ENCODE peak calls at places on chromosome 14, in nine cellular contexts. C is ascending aorta; B is hypothalamus; L is GM10248; J is T follicular helper cell; D is fibroblast of the aortic adventitia; K is right atrium auricular region; F is stimulated activated CD8-positive, alpha-beta memory T cell treated with anti-CD3 and anti-CD28 coated beads, Interleukin-7, amount 100 ng/mL, for 1 hour; R is activated B cell treated with CpG ODN at 0.5 μM for 24 hours. A is an unnamed sample.
A peak's percentile ranks its signal among the peaks of the same experiment; 100 is the strongest.

GRCh38 chr14:91406451-91406850 is 11.2 kb downstream of the CCDC88C start:
- DNase-seq in C (no peak), B (no peak), L (no peak), J (no peak), D (no peak), K (no peak), F (no peak), R (no peak), A (no peak)

GRCh38 chr14:104319489-104320241 is 181.3 kb downstream of the KIF26A start:
- DNase-seq in C (peak; percentile 49), B (no peak), L (no peak), J (no peak), D (no peak), K (no peak), F (no peak), R (no peak), A (no peak)

GRCh38 chr14:73437206-73437605 is 21.1 kb downstream of the NUMB start:
- DNase-seq in C (no peak), B (no peak), L (no peak), J (no peak), D (no peak), K (no peak), F (no peak), R (no peak), A (no peak)

GRCh38 chr14:79483472-79483871 is 727.8 kb downstream of the DIO2 start:
- DNase-seq in C (no peak), B (no peak), L (no peak), J (no peak), D (peak; percentile 7), K (no peak), F (no peak), R (no peak), A (no peak)

GRCh38 chr14:73576391-73576790 is 7.4 kb downstream of the ACOT2 start:
- DNase-seq in C (no peak), B (no peak), L (no peak), J (no peak), D (peak; percentile 19), K (no peak), F (no peak), R (no peak), A (no peak)

GRCh38 chr14:101187816-101188570 is 284.5 kb upstream of the RTL1 start:
- DNase-seq in C (peak; percentile 41), B (no peak), L (peak; percentile 14), J (no peak), D (no peak), K (peak; percentile 50), F (no peak), R (no peak), A (no peak)

GRCh38 chr14:102362084-102362483 is 606 bp downstream of the CINP start:
- DNase-seq in C (no peak), B (no peak), L (peak; percentile 64), J (no peak), D (peak; percentile 32), K (no peak), F (no peak), R (no peak), A (no peak)

GRCh38 chr14:104388631-104389325 is 190.8 kb upstream of the C14orf180 start:
- DNase-seq in C (peak; percentile 53), B (no peak), L (no peak), J (no peak), D (no peak), K (no peak), F (no peak), R (no peak), A (no peak)

GRCh38 chr14:58663494-58664111 is 25.8 kb downstream of the DACT1 start:
- DNase-seq in C (no peak), B (no peak), L (no peak), J (no peak), D (peak; percentile 80), K (no peak), F (no peak), R (no peak), A (no peak)

GRCh38 chr14:96648506-96649326 is 146.5 kb downstream of the PAPOLA start:
- DNase-seq in C (no peak), B (no peak), L (no peak), J (no peak), D (no peak), K (no peak), F (no peak), R (no peak), A (no peak)

GRCh38 chr14:54787263-54787662 is 115.4 kb downstream of the GCH1 start:
- DNase-seq in C (peak; percentile 42), B (no peak), L (no peak), J (no peak), D (no peak), K (no peak), F (no peak), R (no peak), A (no peak)

GRCh38 chr14:73426877-73427276 is 31.5 kb downstream of the NUMB start:
- DNase-seq in C (no peak), B (no peak), L (no peak), J (no peak), D (peak; percentile 73), K (no peak), F (no peak), R (no peak), A (no peak)

GRCh38 chr14:100336618-100337530 is 13.7 kb downstream of the SLC25A47 start:
- DNase-seq in C (peak; percentile 38), B (no peak), L (peak; percentile 65), J (no peak), D (no peak), K (no peak), F (no peak), R (no peak), A (no peak)

GRCh38 chr14:92677955-92678354 is 70.5 kb downstream of the LGMN start:
- DNase-seq in C (no peak), B (no peak), L (no peak), J (no peak), D (no peak), K (no peak), F (no peak), R (no peak), A (no peak)

GRCh38 chr14:32709072-32709471 is 229.6 kb upstream of the NPAS3 start:
- DNase-seq in C (peak; percentile 66), B (peak; percentile 27), L (no peak), J (no peak), D (peak; percentile 94), K (no peak), F (no peak), R (no peak), A (peak; percentile 63)

GRCh38 chr14:76019676-76020075 is 34.1 kb downstream of the IFT43 start:
- DNase-seq in C (no peak), B (no peak), L (no peak), J (no peak), D (no peak), K (no peak), F (no peak), R (no peak), A (no peak)

GRCh38 chr14:76151398-76152332 is at the start of gene GPATCH2L:
- DNase-seq in C (peak; percentile 98), B (peak; percentile 91), L (peak; percentile 99), J (peak; percentile 95), D (peak; percentile 81), K (peak; percentile 93), F (peak; percentile 96), R (peak; percentile 97), A (peak; percentile 90)

GRCh38 chr14:76911473-76911872 is 85.3 kb downstream of the LRRC74A start:
- DNase-seq in C (no peak), B (no peak), L (no peak), J (no peak), D (no peak), K (no peak), F (no peak), R (no peak), A (no peak)

GRCh38 chr14:99202516-99202915 is 69.5 kb downstream of the BCL11B start:
- DNase-seq in C (no peak), B (no peak), L (no peak), J (no peak), D (no peak), K (no peak), F (no peak), R (no peak), A (no peak)

GRCh38 chr14:36663404-36664321 is 2.0 kb downstream of the PAX9 start:
- DNase-seq in C (no peak), B (no peak), L (peak; percentile 12), J (no peak), D (no peak), K (no peak), F (no peak), R (no peak), A (no peak)

A was measured in lung microvascular endothelial cell.